ENCODE peak calls at places on chromosome 9, in seven cellular contexts. Z is WERI-Rb-1, A is K562, F is A673, M is psoas muscle, K is tibial artery, R is aorta. P is an unnamed sample. For H3K9me3, the result is how much of the 10 kb centered on the place peaks cover.

GRCh38 chr9:115999498-115999897 is 154.1 kb upstream of the PAPPA start:
- DNase-seq in R (no peak), M (no peak), K (no peak), Z (no peak), A (no peak), F (no peak), P (no peak)

GRCh38 chr9:8329561-8330283 is 530.1 kb upstream of the DMAC1 start:
- DNase-seq in A (no peak), Z (no peak), K (no peak), F (no peak), R (no peak), M (no peak), P (peak)

GRCh38 chr9:128276574-128277270 is 646 bp downstream of the SWI5 start:
- DNase-seq in K (no peak), Z (no peak), R (peak), M (peak), A (peak), F (no peak), P (peak)

GRCh38 chr9:22274477-22274876 is 172.1 kb upstream of the DMRTA1 start:
- DNase-seq in M (no peak), R (no peak), A (no peak), K (no peak), F (no peak), Z (no peak), P (no peak)

GRCh38 chr9:72858089-72858912 is 94.6 kb downstream of the ALDH1A1 start:
- DNase-seq in M (peak), Z (no peak), K (no peak), F (peak), A (peak), R (no peak), P (no peak)

GRCh38 chr9:99262949-99263418 is 40.9 kb downstream of the SEC61B start:
- DNase-seq in R (no peak), M (no peak), F (no peak), A (no peak), K (no peak), Z (no peak), P (no peak)

GRCh38 chr9:119003218-119003617 is 366.0 kb downstream of the BRINP1 start:
- DNase-seq in M (no peak), A (no peak), R (no peak), K (no peak), Z (no peak), F (no peak), P (no peak)

GRCh38 chr9:19298601-19299000 is 68.1 kb downstream of the DENND4C start:
- DNase-seq in R (no peak), Z (no peak), M (no peak), K (no peak), A (no peak), F (no peak), P (no peak)

GRCh38 chr9:35771943-35772342 is 17.9 kb upstream of the MSMP start:
- DNase-seq in A (no peak), Z (no peak), M (no peak), R (no peak), K (no peak), F (no peak), P (no peak)

GRCh38 chr9:127876764-127877562 is 512 bp downstream of the AK1 start:
- DNase-seq in K (no peak), M (peak), Z (no peak), A (no peak), R (peak), F (no peak), P (peak)

GRCh38 chr9:96047741-96048115 is 172.2 kb downstream of the ERCC6L2 start:
- DNase-seq in M (no peak), K (no peak), F (no peak), R (no peak), Z (no peak), A (no peak), P (no peak)

GRCh38 chr9:14935917-14936316 is 25.7 kb upstream of the FREM1 start:
- DNase-seq in K (no peak), A (no peak), Z (no peak), R (no peak), M (no peak), F (peak), P (no peak)

GRCh38 chr9:37390759-37391158 is 31.7 kb upstream of the GRHPR start:
- DNase-seq in Z (peak), R (no peak), A (peak), F (no peak), K (no peak), M (no peak), P (no peak)

GRCh38 chr9:99167120-99167519 is 54.6 kb downstream of the ALG2 start:
- DNase-seq in R (no peak), Z (no peak), K (no peak), M (no peak), F (no peak), A (peak), P (no peak)

GRCh38 chr9:105173306-105173705 is 71.1 kb upstream of the SLC44A1 start:
- DNase-seq in Z (peak), F (peak), R (no peak), K (no peak), M (no peak), A (no peak), P (no peak)

GRCh38 chr9:132708769-132709168 is 38.5 kb downstream of the GTF3C4 start:
- DNase-seq in F (no peak), R (no peak), Z (no peak), K (no peak), M (no peak), A (no peak), P (no peak)

DNA sequence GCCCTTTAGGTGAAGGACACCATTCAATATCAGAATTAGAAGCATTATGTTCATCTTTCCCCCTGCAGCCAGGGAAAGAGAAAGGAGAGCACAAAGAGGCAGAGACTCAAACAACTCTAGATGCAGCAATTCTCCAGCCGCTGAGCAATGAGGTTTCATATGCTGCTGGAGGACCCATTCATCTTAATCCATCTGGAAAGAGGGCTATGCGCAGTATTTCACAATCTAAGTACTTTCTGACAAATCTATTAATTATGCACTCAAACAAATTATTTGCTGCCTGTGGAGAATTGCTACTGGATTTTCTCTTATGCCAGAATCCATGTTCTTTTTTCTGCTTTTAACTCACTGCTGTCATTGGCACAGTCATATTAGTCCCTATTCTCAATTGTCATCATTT is 527.1 kb upstream of the TUSC1 start:
- DNase-seq in Z (no peak), F (no peak), R (no peak), M (no peak), K (no peak), A (no peak), P (no peak)
- H3K9me3 ChIP-seq in Z (under half), F (under half), R (under half), M (under half), K (under half), A (under half), P (under half)

DNA sequence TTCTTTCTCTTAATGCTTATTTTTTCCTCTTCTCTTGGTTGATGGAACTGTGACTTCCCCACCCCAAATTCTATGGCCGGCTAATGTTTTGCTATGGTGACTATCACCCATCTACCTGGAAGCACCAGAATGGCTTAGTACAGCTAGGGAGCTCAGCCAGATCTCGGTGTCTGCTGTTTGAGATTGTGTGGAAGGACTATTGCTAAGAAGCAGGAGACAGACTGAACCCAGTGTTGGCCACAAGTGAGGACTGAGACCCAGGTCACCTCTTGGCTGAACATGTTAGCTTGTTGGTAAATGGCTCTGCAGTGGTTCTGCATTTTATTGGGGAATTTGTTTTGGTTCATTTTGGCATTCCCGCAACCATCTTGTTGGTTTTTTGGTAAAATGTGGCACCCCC is 2.7 kb downstream of the PRRC2B start:
- DNase-seq in Z (no peak), K (no peak), R (no peak), A (peak), M (no peak), F (no peak), P (no peak)
- H3K4me3 ChIP-seq in Z (no peak), K (peak), R (no peak), A (peak), M (peak), F (peak), P (peak)

GRCh38 chr9:136534396-136534795 is 11.5 kb downstream of the NOTCH1 start:
- DNase-seq in R (no peak), K (no peak), M (no peak), Z (no peak), A (no peak), F (no peak), P (no peak)
- H3K27ac ChIP-seq in R (no peak), K (no peak), M (no peak), Z (no peak), A (no peak), F (no peak), P (no peak)

GRCh38 chr9:33737811-33738606 is 57.4 kb upstream of the PRSS3 start:
- DNase-seq in Z (peak), R (no peak), K (no peak), A (peak), F (peak), M (no peak), P (peak)
- H3K9me3 ChIP-seq in Z (under half), R (under half), K (under half), A (under half), F (under half), M (under half), P (under half)

GRCh38 chr9:82466616-82467251 is 478.2 kb downstream of the SPATA31D1 start:
- DNase-seq in R (peak), M (peak), F (peak), K (no peak), A (no peak), Z (peak), P (peak)
- H3K4me3 ChIP-seq in R (no peak), M (no peak), F (no peak), K (no peak), A (no peak), Z (peak), P (no peak)

P was measured in SJCRH30.